ENCODE peak calls at places on chromosome X, in six cellular contexts. One of them, this sample, is unnamed.
A peak's percentile ranks its signal among the peaks of the same experiment; 100 is the strongest.

GRCh38 chrX:70001269-70001668 is 48.5 kb downstream of the AWAT2 start:
- DNase-seq in pancreas: no peak
- DNase-seq in cardiac fibroblast: no peak
- DNase-seq in left lung: no peak
- DNase-seq in lower lobe of right lung: no peak
- DNase-seq in A673: no peak
- DNase-seq in this sample: no peak

GRCh38 chrX:1391707-1392375 is at the start of gene SLC25A6:
- DNase-seq in pancreas: peak; percentile 99
- DNase-seq in cardiac fibroblast: peak; percentile 98
- DNase-seq in left lung: peak; percentile 99
- DNase-seq in lower lobe of right lung: peak; percentile 99
- DNase-seq in A673: peak; percentile 98
- DNase-seq in this sample: peak; percentile 84

GRCh38 chrX:101028562-101028961 is 23.3 kb downstream of the TRMT2B start:
- DNase-seq in pancreas: no peak
- DNase-seq in cardiac fibroblast: no peak
- DNase-seq in left lung: no peak
- DNase-seq in lower lobe of right lung: no peak
- DNase-seq in A673: no peak
- DNase-seq in this sample: no peak

GRCh38 chrX:138775501-138775900 is 64.0 kb upstream of the FGF13 start:
- DNase-seq in pancreas: no peak
- DNase-seq in cardiac fibroblast: peak; percentile 34
- DNase-seq in left lung: no peak
- DNase-seq in lower lobe of right lung: no peak
- DNase-seq in A673: peak; percentile 71
- DNase-seq in this sample: no peak

GRCh38 chrX:148333989-148334388 is 166.4 kb upstream of the AFF2 start:
- DNase-seq in pancreas: no peak
- DNase-seq in cardiac fibroblast: no peak
- DNase-seq in left lung: no peak
- DNase-seq in lower lobe of right lung: no peak
- DNase-seq in A673: no peak
- DNase-seq in this sample: no peak

GRCh38 chrX:68995386-68995779 is 166.6 kb downstream of the EFNB1 start:
- DNase-seq in pancreas: no peak
- DNase-seq in cardiac fibroblast: no peak
- DNase-seq in left lung: no peak
- DNase-seq in lower lobe of right lung: no peak
- DNase-seq in A673: no peak
- DNase-seq in this sample: no peak

GRCh38 chrX:127459784-127460183 is 592.4 kb downstream of the ACTRT1 start:
- DNase-seq in pancreas: no peak
- DNase-seq in cardiac fibroblast: no peak
- DNase-seq in left lung: no peak
- DNase-seq in lower lobe of right lung: no peak
- DNase-seq in A673: peak; percentile 3
- DNase-seq in this sample: no peak

GRCh38 chrX:53317365-53318069 is 36.1 kb upstream of the IQSEC2 start:
- DNase-seq in pancreas: peak; percentile 35
- DNase-seq in cardiac fibroblast: peak; percentile 52
- DNase-seq in left lung: peak; percentile 68
- DNase-seq in lower lobe of right lung: peak; percentile 65
- DNase-seq in A673: peak; percentile 82
- DNase-seq in this sample: no peak

GRCh38 chrX:20829665-20830481 is 544.3 kb upstream of the CNKSR2 start:
- DNase-seq in pancreas: no peak
- DNase-seq in cardiac fibroblast: peak; percentile 80
- DNase-seq in left lung: no peak
- DNase-seq in lower lobe of right lung: no peak
- DNase-seq in A673: peak; percentile 57
- DNase-seq in this sample: no peak

GRCh38 chrX:129979207-129979920 is 3.1 kb upstream of the BCORL1 start:
- DNase-seq in pancreas: no peak
- DNase-seq in cardiac fibroblast: no peak
- DNase-seq in left lung: no peak
- DNase-seq in lower lobe of right lung: no peak
- DNase-seq in A673: no peak
- DNase-seq in this sample: no peak

GRCh38 chrX:2176733-2177132 is 324.0 kb downstream of the DHRSX start:
- DNase-seq in pancreas: no peak
- DNase-seq in cardiac fibroblast: no peak
- DNase-seq in left lung: no peak
- DNase-seq in lower lobe of right lung: no peak
- DNase-seq in A673: no peak
- DNase-seq in this sample: no peak

GRCh38 chrX:75038925-75039324 is 113.7 kb upstream of the NEXMIF start:
- DNase-seq in pancreas: no peak
- DNase-seq in cardiac fibroblast: peak; percentile 50
- DNase-seq in left lung: no peak
- DNase-seq in lower lobe of right lung: no peak
- DNase-seq in A673: peak; percentile 46
- DNase-seq in this sample: no peak

GRCh38 chrX:150410513-150410912 is 47.4 kb downstream of the MAMLD1 start:
- DNase-seq in pancreas: no peak
- DNase-seq in cardiac fibroblast: no peak
- DNase-seq in left lung: no peak
- DNase-seq in lower lobe of right lung: no peak
- DNase-seq in A673: no peak
- DNase-seq in this sample: no peak

GRCh38 chrX:85922821-85923220 is 124.5 kb downstream of the CHM start:
- DNase-seq in pancreas: no peak
- DNase-seq in cardiac fibroblast: peak; percentile 71
- DNase-seq in left lung: no peak
- DNase-seq in lower lobe of right lung: no peak
- DNase-seq in A673: no peak
- DNase-seq in this sample: no peak

GRCh38 chrX:134883134-134883700 is 107.6 kb upstream of the SMIM10 start:
- DNase-seq in pancreas: no peak
- DNase-seq in cardiac fibroblast: no peak
- DNase-seq in left lung: no peak
- DNase-seq in lower lobe of right lung: no peak
- DNase-seq in A673: no peak
- DNase-seq in this sample: no peak

GRCh38 chrX:20718592-20718991 is 451.9 kb upstream of the RPS6KA3 start:
- DNase-seq in pancreas: no peak
- DNase-seq in cardiac fibroblast: no peak
- DNase-seq in left lung: no peak
- DNase-seq in lower lobe of right lung: no peak
- DNase-seq in A673: no peak
- DNase-seq in this sample: no peak

GRCh38 chrX:142998447-142999208 is 27.1 kb upstream of the SPANXN4 start:
- DNase-seq in pancreas: no peak
- DNase-seq in cardiac fibroblast: peak; percentile 42
- DNase-seq in left lung: no peak
- DNase-seq in lower lobe of right lung: no peak
- DNase-seq in A673: no peak
- DNase-seq in this sample: no peak

GRCh38 chrX:71604141-71604540 is 14.2 kb downstream of the CXCR3 start:
- DNase-seq in pancreas: no peak
- DNase-seq in cardiac fibroblast: peak; percentile 60
- DNase-seq in left lung: no peak
- DNase-seq in lower lobe of right lung: no peak
- DNase-seq in A673: no peak
- DNase-seq in this sample: no peak

GRCh38 chrX:129665916-129666644 is 11.3 kb upstream of the APLN start:
- DNase-seq in pancreas: no peak
- DNase-seq in cardiac fibroblast: peak; percentile 90
- DNase-seq in left lung: no peak
- DNase-seq in lower lobe of right lung: no peak
- DNase-seq in A673: peak; percentile 46
- DNase-seq in this sample: no peak

GRCh38 chrX:15430584-15430983 is 46.4 kb upstream of the VEGFD start:
- DNase-seq in pancreas: no peak
- DNase-seq in cardiac fibroblast: no peak
- DNase-seq in left lung: no peak
- DNase-seq in lower lobe of right lung: no peak
- DNase-seq in A673: peak; percentile 51
- DNase-seq in this sample: no peak

GRCh38 chrX:68999351-68999750 is 165.9 kb downstream of the PJA1 start:
- DNase-seq in pancreas: no peak
- DNase-seq in cardiac fibroblast: peak; percentile 65
- DNase-seq in left lung: no peak
- DNase-seq in lower lobe of right lung: no peak
- DNase-seq in A673: no peak
- DNase-seq in this sample: no peak

GRCh38 chrX:17585006-17585405 is 152.3 kb upstream of the SCML1 start:
- DNase-seq in pancreas: no peak
- DNase-seq in cardiac fibroblast: no peak
- DNase-seq in left lung: no peak
- DNase-seq in lower lobe of right lung: no peak
- DNase-seq in A673: no peak
- DNase-seq in this sample: no peak

GRCh38 chrX:118569676-118570075 is 74.1 kb downstream of the DOCK11 start:
- DNase-seq in pancreas: no peak
- DNase-seq in cardiac fibroblast: no peak
- DNase-seq in left lung: no peak
- DNase-seq in lower lobe of right lung: no peak
- DNase-seq in A673: no peak
- DNase-seq in this sample: no peak

DNA sequence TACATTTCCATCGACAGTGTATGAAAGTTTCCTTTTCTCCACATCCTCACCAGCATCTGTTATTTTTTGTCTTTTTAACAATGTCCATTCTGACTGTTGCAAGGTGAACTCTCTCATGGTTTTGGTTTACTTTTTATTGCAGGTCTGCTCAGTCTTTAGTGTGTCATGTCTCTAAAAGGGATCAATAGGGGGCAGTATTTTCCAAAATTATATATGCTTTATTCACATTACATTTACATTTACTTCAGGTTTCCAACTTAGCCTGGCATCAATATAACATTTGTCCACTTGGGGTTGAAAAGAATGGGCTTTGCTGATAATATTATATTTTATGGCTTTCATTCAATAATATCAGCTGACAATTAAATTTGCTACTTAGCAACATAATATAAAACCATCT is 265.0 kb upstream of the SLITRK2 start:
- DNase-seq in pancreas: no peak
- DNase-seq in cardiac fibroblast: no peak
- DNase-seq in left lung: no peak
- DNase-seq in lower lobe of right lung: no peak
- DNase-seq in A673: no peak
- DNase-seq in this sample: no peak
- TF ChIP-seq CTCF in pancreas: no peak
- TF ChIP-seq CTCF in cardiac fibroblast: no peak
- TF ChIP-seq CTCF in left lung: no peak
- TF ChIP-seq CTCF in lower lobe of right lung: no peak
- TF ChIP-seq CTCF in A673: no peak
- TF ChIP-seq CTCF in this sample: no peak

GRCh38 chrX:140766024-140766611 is 56.6 kb downstream of the LINC00632 start:
- DNase-seq in pancreas: peak; percentile 12
- DNase-seq in cardiac fibroblast: peak; percentile 80
- DNase-seq in left lung: no peak
- DNase-seq in lower lobe of right lung: no peak
- DNase-seq in A673: peak; percentile 65
- DNase-seq in this sample: no peak

GRCh38 chrX:140767646-140768045 is 58.1 kb downstream of the LINC00632 start:
- DNase-seq in pancreas: no peak
- DNase-seq in cardiac fibroblast: peak; percentile 21
- DNase-seq in left lung: no peak
- DNase-seq in lower lobe of right lung: no peak
- DNase-seq in A673: no peak
- DNase-seq in this sample: no peak

GRCh38 chrX:140762061-140762460 is 52.5 kb downstream of the LINC00632 start:
- DNase-seq in pancreas: peak; percentile 13
- DNase-seq in cardiac fibroblast: peak; percentile 76
- DNase-seq in left lung: no peak
- DNase-seq in lower lobe of right lung: no peak
- DNase-seq in A673: peak; percentile 66
- DNase-seq in this sample: peak; percentile 31

GRCh38 chrX:140764401-140764919 is 54.9 kb downstream of the LINC00632 start:
- DNase-seq in pancreas: peak; percentile 22
- DNase-seq in cardiac fibroblast: peak; percentile 61
- DNase-seq in left lung: peak; percentile 55
- DNase-seq in lower lobe of right lung: peak; percentile 39
- DNase-seq in A673: peak; percentile 23
- DNase-seq in this sample: no peak

DNA sequence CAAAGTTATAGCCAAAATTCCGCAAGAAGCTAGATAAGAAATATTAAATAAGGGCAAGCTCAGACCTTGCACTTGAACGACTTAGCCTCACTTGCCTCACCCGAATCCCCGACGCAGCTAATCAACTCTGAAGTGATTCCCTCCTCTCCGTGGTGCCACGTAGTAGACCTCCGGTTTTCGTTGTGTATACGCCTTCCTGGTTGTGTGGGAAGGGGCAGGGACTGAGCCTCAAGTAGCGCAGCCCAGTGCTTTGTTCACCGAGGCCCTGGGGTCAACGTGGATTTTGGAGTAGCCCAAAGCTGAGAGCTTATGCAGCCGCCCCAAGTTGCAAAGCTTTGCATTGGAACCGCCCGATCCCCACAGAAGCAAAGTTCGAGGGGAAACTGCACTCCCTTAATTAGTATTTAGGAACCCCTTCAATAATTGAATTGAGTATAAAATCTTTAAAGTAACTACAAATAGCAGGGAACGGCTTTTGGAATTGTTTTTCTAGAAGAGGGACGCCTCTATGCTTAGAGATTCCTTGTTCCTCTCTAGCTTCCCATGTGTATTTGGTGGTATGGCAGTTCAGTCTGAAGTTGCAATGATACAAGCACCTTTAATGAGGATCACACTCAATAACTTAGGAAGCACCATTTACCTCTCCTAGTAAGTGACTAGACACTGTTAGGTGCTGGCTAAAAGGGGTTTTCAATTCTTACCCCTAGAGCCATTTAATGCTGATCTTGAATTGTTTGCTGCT is 55.7 kb downstream of the LINC00632 start:
- DNase-seq in pancreas: no peak
- DNase-seq in cardiac fibroblast: peak; percentile 58
- DNase-seq in left lung: no peak
- DNase-seq in lower lobe of right lung: no peak
- DNase-seq in A673: no peak
- DNase-seq in this sample: no peak
- H3K4me3 ChIP-seq in pancreas: peak overlapping the region; percentile 29
- H3K4me3 ChIP-seq in cardiac fibroblast: peak overlapping the region; percentile 57
- H3K4me3 ChIP-seq in left lung: peak overlapping the region; percentile 24
- H3K4me3 ChIP-seq in lower lobe of right lung: peak overlapping the region; percentile 48
- H3K4me3 ChIP-seq in A673: peak overlapping the region; percentile 44
- H3K4me3 ChIP-seq in this sample: peak overlapping the region; percentile 59

DNA sequence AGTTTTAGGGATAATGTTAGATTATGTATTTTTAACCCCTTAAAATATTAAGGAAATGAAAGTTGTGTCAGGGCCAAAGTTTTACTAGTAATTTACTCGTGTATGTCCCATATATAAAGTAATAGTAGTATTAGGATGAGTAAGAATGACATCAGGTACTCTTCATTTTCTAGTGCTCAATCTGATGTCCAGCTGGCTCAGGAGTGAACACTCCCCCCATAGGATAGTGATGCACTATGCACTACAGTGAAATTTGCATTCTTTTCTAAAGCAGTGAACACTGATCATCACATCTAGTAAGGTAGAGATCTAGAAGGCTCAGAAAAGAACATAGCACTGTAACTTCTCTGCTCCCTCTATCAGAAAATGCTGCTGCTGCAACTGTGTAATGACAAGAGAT is 409.7 kb downstream of the GLUD2 start:
- DNase-seq in pancreas: no peak
- DNase-seq in cardiac fibroblast: no peak
- DNase-seq in left lung: no peak
- DNase-seq in lower lobe of right lung: no peak
- DNase-seq in A673: no peak
- DNase-seq in this sample: no peak
- TF ChIP-seq CTCF in pancreas: no peak
- TF ChIP-seq CTCF in cardiac fibroblast: no peak
- TF ChIP-seq CTCF in left lung: no peak
- TF ChIP-seq CTCF in lower lobe of right lung: no peak
- TF ChIP-seq CTCF in A673: no peak
- TF ChIP-seq CTCF in this sample: no peak

GRCh38 chrX:9786839-9787635 is 808 bp downstream of the SHROOM2 start:
- DNase-seq in pancreas: peak; percentile 21
- DNase-seq in cardiac fibroblast: peak; percentile 10
- DNase-seq in left lung: no peak
- DNase-seq in lower lobe of right lung: peak; percentile 44
- DNase-seq in A673: no peak
- DNase-seq in this sample: no peak
- H3K4me3 ChIP-seq in pancreas: peak overlapping the region; percentile 54
- H3K4me3 ChIP-seq in cardiac fibroblast: peak overlapping the region; percentile 44
- H3K4me3 ChIP-seq in left lung: peak overlapping the region; percentile 44
- H3K4me3 ChIP-seq in lower lobe of right lung: peak overlapping the region; percentile 59
- H3K4me3 ChIP-seq in A673: peak overlapping the region; percentile 52
- H3K4me3 ChIP-seq in this sample: peak overlapping the region; percentile 53